ENCODE peak calls at places on chromosomes 16 and 17, in six cellular contexts. B is EH; C is HFF-Myc; O is iPS-NIHi11; L is activated naive CD4-positive, alpha-beta T cell; U is posterior cingulate gyrus. Y is an unnamed sample.

GRCh38 chr17:70139449-70139993 is 29.8 kb upstream of the KCNJ2 start:
- DNase-seq in L (no peak), C (no peak), B (no peak), U (no peak), O (no peak), Y (no peak)

GRCh38 chr17:13014801-13015200 is 3.0 kb downstream of the ELAC2 start:
- DNase-seq in L (no peak), B (no peak), U (no peak), O (no peak), C (no peak), Y (no peak)

GRCh38 chr17:33385133-33385532 is 92.0 kb upstream of the ASIC2 start:
- DNase-seq in O (peak), C (no peak), U (no peak), L (no peak), B (no peak), Y (peak)

GRCh38 chr16:85822145-85822544 is 22.6 kb downstream of the COX4I1 start:
- DNase-seq in L (no peak), B (no peak), O (no peak), C (no peak), U (no peak), Y (no peak)

GRCh38 chr16:49564577-49565224 is 191.1 kb downstream of the C16orf78 start:
- DNase-seq in O (no peak), U (no peak), L (no peak), C (no peak), B (no peak), Y (peak)

GRCh38 chr17:72071330-72071729 is 49.5 kb upstream of the SOX9 start:
- DNase-seq in O (no peak), U (no peak), C (no peak), B (no peak), L (no peak), Y (no peak)

GRCh38 chr16:69796285-69797118 is 34.4 kb downstream of the WWP2 start:
- DNase-seq in L (no peak), B (peak), O (peak), U (no peak), C (peak), Y (peak)

GRCh38 chr16:2529961-2530628 is 1.1 kb downstream of the CEMP1 start:
- DNase-seq in C (no peak), B (no peak), O (no peak), U (no peak), L (no peak), Y (no peak)

GRCh38 chr16:27303256-27304100 is 10.3 kb upstream of the IL4R start:
- DNase-seq in L (no peak), C (no peak), U (no peak), B (no peak), O (no peak), Y (no peak)

GRCh38 chr17:61729690-61730268 is 133.5 kb downstream of the BRIP1 start:
- DNase-seq in L (no peak), C (no peak), B (no peak), U (no peak), O (peak), Y (peak)

GRCh38 chr16:80968386-80969113 is 38.1 kb downstream of the CMC2 start:
- DNase-seq in B (peak), L (no peak), C (no peak), U (no peak), O (no peak), Y (no peak)

GRCh38 chr16:78269251-78269650 is 169.8 kb downstream of the WWOX start:
- DNase-seq in O (no peak), B (no peak), U (no peak), C (no peak), L (no peak), Y (no peak)

GRCh38 chr17:17890773-17891759 is 54.3 kb upstream of the SREBF1 start:
- DNase-seq in O (peak), B (peak), C (no peak), U (no peak), L (no peak), Y (peak)

GRCh38 chr17:142102-142661 is 4.8 kb downstream of the SCGB1C2 start:
- DNase-seq in B (peak), O (peak), U (peak), L (no peak), C (no peak), Y (peak)

GRCh38 chr17:64355536-64356303 is 34.9 kb downstream of the PECAM1 start:
- DNase-seq in B (no peak), C (peak), U (no peak), O (no peak), L (no peak), Y (no peak)

GRCh38 chr16:83973077-83973476 is 5.0 kb downstream of the NECAB2 start:
- DNase-seq in C (no peak), B (no peak), L (no peak), U (peak), O (no peak), Y (no peak)

GRCh38 chr16:88725609-88726407 is 19.5 kb downstream of the CTU2 start:
- DNase-seq in C (no peak), L (no peak), U (no peak), O (no peak), B (no peak), Y (no peak)

GRCh38 chr16:77469639-77470038 is 34.8 kb upstream of the ADAMTS18 start:
- DNase-seq in L (no peak), U (no peak), C (no peak), B (no peak), O (no peak), Y (no peak)

GRCh38 chr16:19601083-19601976 is 45.8 kb downstream of the VPS35L start:
- DNase-seq in C (no peak), U (no peak), L (no peak), O (peak), B (peak), Y (peak)

GRCh38 chr16:12551946-12552345 is 251.7 kb downstream of the CPPED1 start:
- DNase-seq in C (no peak), O (no peak), U (no peak), B (no peak), L (no peak), Y (peak)

GRCh38 chr16:55333690-55334089 is 9.7 kb downstream of the IRX6 start:
- DNase-seq in O (no peak), B (no peak), C (no peak), U (no peak), L (no peak), Y (no peak)

GRCh38 chr16:87918314-87918713 is 18.0 kb downstream of the CA5A start:
- DNase-seq in U (no peak), O (no peak), B (peak), C (no peak), L (no peak), Y (no peak)

GRCh38 chr16:9836118-9836736 is 346.0 kb downstream of the GRIN2A start:
- DNase-seq in O (peak), C (no peak), U (no peak), L (no peak), B (peak), Y (no peak)

GRCh38 chr16:3607161-3607560 is 4.2 kb downstream of the SLX4 start:
- DNase-seq in U (no peak), O (no peak), B (no peak), L (no peak), C (no peak), Y (no peak)

GRCh38 chr16:64900029-64900428 is 221.8 kb downstream of the CDH11 start:
- DNase-seq in B (peak), L (no peak), O (no peak), U (no peak), C (no peak), Y (no peak)

GRCh38 chr17:73439597-73439996 is 127.8 kb upstream of the CDC42EP4 start:
- DNase-seq in U (peak), B (no peak), C (no peak), L (no peak), O (no peak), Y (no peak)

GRCh38 chr17:77189148-77189547 is 48.4 kb downstream of the SEC14L1 start:
- DNase-seq in U (no peak), L (no peak), O (no peak), C (no peak), B (no peak), Y (no peak)

GRCh38 chr17:80080081-80080480 is 21.3 kb upstream of the GAA start:
- DNase-seq in O (no peak), U (no peak), B (peak), C (no peak), L (no peak), Y (peak)

GRCh38 chr17:78365561-78366108 is 5.8 kb upstream of the SOCS3 start:
- DNase-seq in B (peak), U (no peak), C (no peak), O (peak), L (no peak), Y (peak)

GRCh38 chr17:78442648-78443128 is 64.2 kb downstream of the PGS1 start:
- DNase-seq in L (no peak), O (no peak), B (peak), C (no peak), U (no peak), Y (no peak)

GRCh38 chr17:14316131-14316854 is 15.4 kb downstream of the HS3ST3B1 start:
- DNase-seq in C (no peak), O (no peak), U (no peak), B (no peak), L (no peak), Y (no peak)

GRCh38 chr17:45408611-45409421 is 23.9 kb downstream of the ARHGAP27 start:
- DNase-seq in C (no peak), U (no peak), B (peak), O (no peak), L (no peak), Y (peak)

GRCh38 chr16:27107185-27107592 is 40.5 kb downstream of the C16orf82 start:
- DNase-seq in O (no peak), L (no peak), C (no peak), B (no peak), U (no peak), Y (peak)

GRCh38 chr16:57318240-57318970 is 33.9 kb upstream of the PLLP start:
- DNase-seq in U (no peak), O (peak), B (peak), C (no peak), L (no peak), Y (peak)

GRCh38 chr17:30363715-30364202 is 15.0 kb upstream of the CPD start:
- DNase-seq in L (peak), C (peak), B (peak), O (peak), U (no peak), Y (no peak)

Y was measured in mesendoderm.